ENCODE peak calls at places on chromosomes 1 and 21, in eight cellular contexts. V is stimulated activated CD4-positive, alpha-beta T cell treated with anti-CD3 and anti-CD28 coated beads, Interleukin-1b, Interleukin-23, amount 100 ng/mL, for 4 hours; M is body of pancreas; D is lung; F is C1 segment of cervical spinal cord; L is kidney tubule cell; W is activated T-cell treated with anti-CD3 and anti-CD28 coated beads, Interleukin-2, amount 50 U/mL, for 72 hours; N is gastrocnemius medialis. S is an unnamed sample.

GRCh38 chr1:19450811-19451564 is 34.4 kb downstream of the CAPZB start:
- DNase-seq in V (no peak), M (no peak), D (peak; percentile 44), F (no peak), L (peak; percentile 79), W (no peak), N (no peak), S (no peak)

GRCh38 chr1:94906382-94906781 is 20.5 kb downstream of the CNN3 start:
- DNase-seq in V (no peak), M (no peak), D (no peak), F (no peak), L (no peak), W (no peak), N (no peak), S (no peak)

GRCh38 chr1:3548156-3548893 is 63.0 kb downstream of the MEGF6 start:
- DNase-seq in V (no peak), M (peak; percentile 37), D (no peak), F (no peak), L (peak; percentile 33), W (no peak), N (no peak), S (no peak)

GRCh38 chr21:42026072-42026415 is 15.9 kb upstream of the ZBTB21 start:
- DNase-seq in V (no peak), M (no peak), D (no peak), F (no peak), L (no peak), W (no peak), N (no peak), S (no peak)

GRCh38 chr1:109379422-109379821 is 18.3 kb downstream of the SORT1 start:
- DNase-seq in V (no peak), M (no peak), D (no peak), F (no peak), L (no peak), W (no peak), N (no peak), S (no peak)

GRCh38 chr1:28591708-28592313 is at the start of gene RAB42:
- DNase-seq in V (no peak), M (no peak), D (peak; percentile 63), F (no peak), L (peak; percentile 32), W (no peak), N (peak; percentile 30), S (no peak)

GRCh38 chr1:159056069-159056698 is 20.4 kb downstream of the AIM2 start:
- DNase-seq in V (no peak), M (no peak), D (no peak), F (no peak), L (no peak), W (no peak), N (no peak), S (no peak)

GRCh38 chr1:66275083-66275482 is 258.9 kb upstream of the SGIP1 start:
- DNase-seq in V (no peak), M (no peak), D (no peak), F (no peak), L (no peak), W (no peak), N (no peak), S (peak; percentile 28)

GRCh38 chr21:45618846-45619485 is 24.6 kb upstream of the PCBP3 start:
- DNase-seq in V (no peak), M (no peak), D (no peak), F (no peak), L (no peak), W (no peak), N (no peak), S (no peak)

GRCh38 chr1:60875139-60875538 is 207.2 kb upstream of the NFIA start:
- DNase-seq in V (no peak), M (no peak), D (no peak), F (no peak), L (no peak), W (no peak), N (no peak), S (no peak)

GRCh38 chr1:245512980-245513578 is 358.3 kb downstream of the KIF26B start:
- DNase-seq in V (no peak), M (no peak), D (no peak), F (no peak), L (peak; percentile 6), W (no peak), N (no peak), S (no peak)

GRCh38 chr1:14623090-14623489 is 24.6 kb downstream of the KAZN start:
- DNase-seq in V (no peak), M (no peak), D (no peak), F (no peak), L (no peak), W (no peak), N (no peak), S (no peak)

GRCh38 chr1:111441573-111442192 is 7.4 kb downstream of the WDR77 start:
- DNase-seq in V (peak; percentile 44), M (no peak), D (no peak), F (no peak), L (peak; percentile 26), W (peak; percentile 67), N (no peak), S (peak; percentile 57)

GRCh38 chr21:45202889-45203288 is 84.8 kb downstream of the POFUT2 start:
- DNase-seq in V (no peak), M (no peak), D (no peak), F (no peak), L (no peak), W (no peak), N (no peak), S (no peak)

GRCh38 chr1:91876040-91876470 is 9.9 kb downstream of the TGFBR3 start:
- DNase-seq in V (no peak), M (no peak), D (no peak), F (no peak), L (no peak), W (peak; percentile 51), N (no peak), S (peak; percentile 57)

GRCh38 chr1:159088050-159088449 is 11.5 kb upstream of the AIM2 start:
- DNase-seq in V (no peak), M (no peak), D (no peak), F (no peak), L (peak; percentile 71), W (no peak), N (no peak), S (no peak)

GRCh38 chr21:39556176-39556575 is 56.6 kb upstream of the B3GALT5 start:
- DNase-seq in V (no peak), M (no peak), D (no peak), F (no peak), L (no peak), W (no peak), N (no peak), S (no peak)

GRCh38 chr1:105641407-105641806 is 1415.1 kb upstream of the PRMT6 start:
- DNase-seq in V (no peak), M (no peak), D (no peak), F (no peak), L (no peak), W (no peak), N (no peak), S (no peak)

GRCh38 chr1:31013187-31013864 is 52.2 kb downstream of the PUM1 start:
- DNase-seq in V (no peak), M (no peak), D (no peak), F (no peak), L (peak; percentile 86), W (no peak), N (no peak), S (no peak)

GRCh38 chr1:46547481-46548383 is 3.7 kb downstream of the KNCN start:
- DNase-seq in V (no peak), M (no peak), D (no peak), F (no peak), L (peak; percentile 52), W (no peak), N (no peak), S (no peak)

GRCh38 chr1:68495532-68495931 is 1.4 kb downstream of the DEPDC1 start:
- DNase-seq in V (no peak), M (no peak), D (no peak), F (no peak), L (peak; percentile 9), W (no peak), N (no peak), S (no peak)

GRCh38 chr1:225921734-225922709 is 2.0 kb downstream of the PYCR2 start:
- DNase-seq in V (no peak), M (peak; percentile 61), D (no peak), F (no peak), L (peak; percentile 65), W (no peak), N (no peak), S (no peak)

GRCh38 chr1:171941920-171942319 is 100.6 kb downstream of the DNM3 start:
- DNase-seq in V (no peak), M (no peak), D (no peak), F (no peak), L (no peak), W (no peak), N (no peak), S (no peak)